ENCODE peak calls at places on chromosomes 13 and 19, in seven cellular contexts. B, N, I, S, P, R and L are unnamed samples.

GRCh38 chr19:41753936-41754529 is 1.3 kb upstream of the CEACAM6 start:
- DNase-seq in I (peak; percentile 15), N (no peak), R (no peak), S (peak; percentile 74), B (peak; percentile 79), P (peak; percentile 48), L (peak; percentile 24)

GRCh38 chr13:48585456-48585840 is 52.6 kb upstream of the RCBTB2 start:
- DNase-seq in B (no peak), R (no peak), I (peak; percentile 10), S (no peak), N (no peak), P (no peak), L (no peak)

GRCh38 chr13:26342898-26343297 is 89.0 kb downstream of the CDK8 start:
- DNase-seq in P (no peak), R (no peak), I (no peak), S (no peak), N (no peak), B (no peak), L (no peak)

GRCh38 chr13:26813626-26814348 is 53.2 kb upstream of the GPR12 start:
- DNase-seq in N (no peak), P (no peak), I (no peak), S (no peak), B (no peak), R (no peak), L (no peak)

GRCh38 chr19:3123088-3123721 is 12.6 kb upstream of the GNA15 start:
- DNase-seq in R (no peak), B (no peak), P (no peak), I (no peak), S (no peak), N (no peak), L (no peak)

GRCh38 chr13:44368062-44368591 is 5.5 kb upstream of the SERP2 start:
- DNase-seq in R (no peak), I (no peak), S (no peak), N (no peak), P (no peak), B (no peak), L (no peak)

GRCh38 chr19:10612515-10613119 is 12.7 kb upstream of the SLC44A2 start:
- DNase-seq in N (no peak), P (peak; percentile 81), B (no peak), I (no peak), S (no peak), R (no peak), L (no peak)

GRCh38 chr13:93941444-93941843 is 538.0 kb downstream of the DCT start:
- DNase-seq in N (no peak), S (no peak), R (no peak), I (no peak), P (no peak), B (no peak), L (no peak)

GRCh38 chr19:14686411-14686810 is 3.4 kb upstream of the ZNF333 start:
- DNase-seq in I (no peak), P (no peak), N (no peak), B (peak; percentile 37), S (peak; percentile 53), R (no peak), L (no peak)

GRCh38 chr13:37534181-37534580 is 64.4 kb downstream of the POSTN start:
- DNase-seq in S (no peak), P (no peak), N (peak; percentile 23), I (no peak), B (no peak), R (no peak), L (peak; percentile 43)

GRCh38 chr13:74554581-74555290 is 420.5 kb upstream of the KLF12 start:
- DNase-seq in B (no peak), P (no peak), I (no peak), S (no peak), R (no peak), N (no peak), L (no peak)

GRCh38 chr19:35695895-35696422 is 8.4 kb upstream of the ZBTB32 start:
- DNase-seq in N (no peak), I (no peak), P (no peak), S (no peak), B (no peak), R (no peak), L (no peak)

GRCh38 chr13:32228330-32229041 is 86.7 kb downstream of the ZAR1L start:
- DNase-seq in I (no peak), S (no peak), R (no peak), N (peak; percentile 86), P (no peak), B (no peak), L (no peak)

GRCh38 chr19:29543381-29543780 is 17.6 kb downstream of the VSTM2B start:
- DNase-seq in S (no peak), N (no peak), P (no peak), R (no peak), I (no peak), B (no peak), L (no peak)

GRCh38 chr13:99269627-99270252 is 11.6 kb upstream of the GPR18 start:
- DNase-seq in P (no peak), R (no peak), S (peak; percentile 87), B (peak; percentile 38), I (peak; percentile 17), N (no peak), L (no peak)

GRCh38 chr19:3358919-3359849 is 7.2 kb upstream of the NFIC start:
- DNase-seq in I (no peak), B (peak; percentile 81), S (no peak), P (peak; percentile 63), N (no peak), R (no peak), L (no peak)

GRCh38 chr19:1125601-1126533 is 22.1 kb downstream of the GPX4 start:
- DNase-seq in P (peak; percentile 22), S (no peak), I (no peak), R (peak; percentile 55), B (no peak), N (no peak), L (peak; percentile 39)

GRCh38 chr13:40221460-40222201 is 444.8 kb downstream of the FOXO1 start:
- DNase-seq in N (peak; percentile 81), R (no peak), B (peak; percentile 28), P (no peak), I (no peak), S (no peak), L (no peak)

GRCh38 chr19:7293795-7294570 is at the start of gene INSR:
- DNase-seq in I (peak; percentile 97), B (peak; percentile 78), P (peak; percentile 87), R (peak; percentile 71), N (peak; percentile 36), S (peak; percentile 89), L (peak; percentile 36)

GRCh38 chr13:94712287-94712811 is at the start of gene SOX21:
- DNase-seq in S (no peak), B (no peak), R (no peak), N (no peak), P (no peak), I (no peak), L (no peak)

GRCh38 chr19:19871932-19872331 is 6.2 kb downstream of the ZNF253 start:
- DNase-seq in N (no peak), R (no peak), I (no peak), S (no peak), P (no peak), B (no peak), L (no peak)

GRCh38 chr13:45511310-45512147 is 46.8 kb downstream of the COG3 start:
- DNase-seq in R (no peak), S (peak; percentile 86), I (peak; percentile 28), B (peak; percentile 26), P (no peak), N (no peak), L (no peak)

GRCh38 chr13:44972956-44973581 is 16.2 kb downstream of the NUFIP1 start:
- DNase-seq in N (no peak), B (no peak), I (no peak), S (peak; percentile 52), P (no peak), R (no peak), L (no peak)